ENCODE peak calls at places on chromosomes 4 and X, in eight cellular contexts. One of them, this sample, is unnamed.
A peak's percentile ranks its signal among the peaks of the same experiment; 100 is the strongest.

GRCh38 chr4:75327804-75328512 is 186.2 kb downstream of the RCHY1 start:
- DNase-seq in stimulated activated CD8-positive, alpha-beta memory T cell treated with anti-CD3 and anti-CD28 coated beads, Interleukin-7, amount 100 ng/mL, for 1 hour: no peak
- DNase-seq in stimulated activated CD4-positive, alpha-beta T cell treated with anti-CD3 and anti-CD28 coated beads, Interleukin-15, amount 100 ng/mL, for 1 hour: no peak
- DNase-seq in GM23338: no peak
- DNase-seq in NCI-H187: no peak
- DNase-seq in omental fat pad: no peak
- DNase-seq in memory B cell: no peak
- DNase-seq in GM04504: no peak
- DNase-seq in this sample: no peak

GRCh38 chrX:81489987-81490386 is 288.1 kb downstream of the SH3BGRL start:
- DNase-seq in stimulated activated CD4-positive, alpha-beta T cell treated with anti-CD3 and anti-CD28 coated beads, Interleukin-15, amount 100 ng/mL, for 1 hour: no peak
- DNase-seq in GM04504: no peak
- DNase-seq in memory B cell: no peak
- DNase-seq in GM23338: peak; percentile 3
- DNase-seq in stimulated activated CD8-positive, alpha-beta memory T cell treated with anti-CD3 and anti-CD28 coated beads, Interleukin-7, amount 100 ng/mL, for 1 hour: no peak
- DNase-seq in NCI-H187: no peak
- DNase-seq in omental fat pad: no peak
- DNase-seq in this sample: no peak

GRCh38 chrX:120144178-120144844 is 14.1 kb upstream of the RHOXF2 start:
- DNase-seq in omental fat pad: no peak
- DNase-seq in GM04504: no peak
- DNase-seq in GM23338: peak; percentile 66
- DNase-seq in stimulated activated CD4-positive, alpha-beta T cell treated with anti-CD3 and anti-CD28 coated beads, Interleukin-15, amount 100 ng/mL, for 1 hour: no peak
- DNase-seq in memory B cell: no peak
- DNase-seq in stimulated activated CD8-positive, alpha-beta memory T cell treated with anti-CD3 and anti-CD28 coated beads, Interleukin-7, amount 100 ng/mL, for 1 hour: no peak
- DNase-seq in NCI-H187: no peak
- DNase-seq in this sample: no peak

GRCh38 chr4:174210952-174211490 is 72.4 kb downstream of the FBXO8 start:
- DNase-seq in GM23338: no peak
- DNase-seq in memory B cell: no peak
- DNase-seq in stimulated activated CD4-positive, alpha-beta T cell treated with anti-CD3 and anti-CD28 coated beads, Interleukin-15, amount 100 ng/mL, for 1 hour: no peak
- DNase-seq in GM04504: no peak
- DNase-seq in stimulated activated CD8-positive, alpha-beta memory T cell treated with anti-CD3 and anti-CD28 coated beads, Interleukin-7, amount 100 ng/mL, for 1 hour: no peak
- DNase-seq in NCI-H187: no peak
- DNase-seq in omental fat pad: no peak
- DNase-seq in this sample: no peak

GRCh38 chr4:155819066-155819465 is 47.0 kb downstream of the ASIC5 start:
- DNase-seq in omental fat pad: no peak
- DNase-seq in stimulated activated CD8-positive, alpha-beta memory T cell treated with anti-CD3 and anti-CD28 coated beads, Interleukin-7, amount 100 ng/mL, for 1 hour: no peak
- DNase-seq in GM04504: no peak
- DNase-seq in GM23338: no peak
- DNase-seq in memory B cell: no peak
- DNase-seq in stimulated activated CD4-positive, alpha-beta T cell treated with anti-CD3 and anti-CD28 coated beads, Interleukin-15, amount 100 ng/mL, for 1 hour: no peak
- DNase-seq in NCI-H187: no peak
- DNase-seq in this sample: no peak

GRCh38 chrX:115174548-115174947 is 14.7 kb upstream of the RBMXL3 start:
- DNase-seq in stimulated activated CD4-positive, alpha-beta T cell treated with anti-CD3 and anti-CD28 coated beads, Interleukin-15, amount 100 ng/mL, for 1 hour: no peak
- DNase-seq in omental fat pad: no peak
- DNase-seq in GM04504: no peak
- DNase-seq in stimulated activated CD8-positive, alpha-beta memory T cell treated with anti-CD3 and anti-CD28 coated beads, Interleukin-7, amount 100 ng/mL, for 1 hour: no peak
- DNase-seq in memory B cell: no peak
- DNase-seq in NCI-H187: no peak
- DNase-seq in GM23338: no peak
- DNase-seq in this sample: no peak

GRCh38 chr4:108560624-108561023 is 59.8 kb upstream of the RPL34 start:
- DNase-seq in stimulated activated CD4-positive, alpha-beta T cell treated with anti-CD3 and anti-CD28 coated beads, Interleukin-15, amount 100 ng/mL, for 1 hour: no peak
- DNase-seq in GM23338: no peak
- DNase-seq in NCI-H187: no peak
- DNase-seq in memory B cell: no peak
- DNase-seq in stimulated activated CD8-positive, alpha-beta memory T cell treated with anti-CD3 and anti-CD28 coated beads, Interleukin-7, amount 100 ng/mL, for 1 hour: no peak
- DNase-seq in omental fat pad: no peak
- DNase-seq in GM04504: no peak
- DNase-seq in this sample: no peak

GRCh38 chr4:70297581-70297980 is 37.2 kb upstream of the CABS1 start:
- DNase-seq in stimulated activated CD8-positive, alpha-beta memory T cell treated with anti-CD3 and anti-CD28 coated beads, Interleukin-7, amount 100 ng/mL, for 1 hour: no peak
- DNase-seq in omental fat pad: no peak
- DNase-seq in GM04504: no peak
- DNase-seq in stimulated activated CD4-positive, alpha-beta T cell treated with anti-CD3 and anti-CD28 coated beads, Interleukin-15, amount 100 ng/mL, for 1 hour: no peak
- DNase-seq in GM23338: no peak
- DNase-seq in NCI-H187: no peak
- DNase-seq in memory B cell: no peak
- DNase-seq in this sample: no peak

GRCh38 chrX:77017093-77017492 is 430.1 kb upstream of the FGF16 start:
- DNase-seq in GM04504: no peak
- DNase-seq in stimulated activated CD8-positive, alpha-beta memory T cell treated with anti-CD3 and anti-CD28 coated beads, Interleukin-7, amount 100 ng/mL, for 1 hour: no peak
- DNase-seq in omental fat pad: no peak
- DNase-seq in stimulated activated CD4-positive, alpha-beta T cell treated with anti-CD3 and anti-CD28 coated beads, Interleukin-15, amount 100 ng/mL, for 1 hour: no peak
- DNase-seq in GM23338: no peak
- DNase-seq in memory B cell: no peak
- DNase-seq in NCI-H187: no peak
- DNase-seq in this sample: no peak

GRCh38 chrX:120140293-120140981 is 18.0 kb upstream of the RHOXF2 start:
- DNase-seq in NCI-H187: no peak
- DNase-seq in omental fat pad: no peak
- DNase-seq in stimulated activated CD8-positive, alpha-beta memory T cell treated with anti-CD3 and anti-CD28 coated beads, Interleukin-7, amount 100 ng/mL, for 1 hour: no peak
- DNase-seq in GM04504: no peak
- DNase-seq in memory B cell: no peak
- DNase-seq in GM23338: peak; percentile 82
- DNase-seq in stimulated activated CD4-positive, alpha-beta T cell treated with anti-CD3 and anti-CD28 coated beads, Interleukin-15, amount 100 ng/mL, for 1 hour: no peak
- DNase-seq in this sample: peak; percentile 5

GRCh38 chrX:151694121-151694520 is 1.1 kb upstream of the PRRG3 start:
- DNase-seq in NCI-H187: no peak
- DNase-seq in GM04504: no peak
- DNase-seq in GM23338: no peak
- DNase-seq in stimulated activated CD8-positive, alpha-beta memory T cell treated with anti-CD3 and anti-CD28 coated beads, Interleukin-7, amount 100 ng/mL, for 1 hour: no peak
- DNase-seq in stimulated activated CD4-positive, alpha-beta T cell treated with anti-CD3 and anti-CD28 coated beads, Interleukin-15, amount 100 ng/mL, for 1 hour: no peak
- DNase-seq in omental fat pad: no peak
- DNase-seq in memory B cell: no peak
- DNase-seq in this sample: no peak

GRCh38 chr4:118352843-118353373 is at the start of gene PRSS12:
- DNase-seq in omental fat pad: no peak
- DNase-seq in stimulated activated CD8-positive, alpha-beta memory T cell treated with anti-CD3 and anti-CD28 coated beads, Interleukin-7, amount 100 ng/mL, for 1 hour: no peak
- DNase-seq in NCI-H187: peak; percentile 2
- DNase-seq in GM23338: peak; percentile 95
- DNase-seq in GM04504: no peak
- DNase-seq in stimulated activated CD4-positive, alpha-beta T cell treated with anti-CD3 and anti-CD28 coated beads, Interleukin-15, amount 100 ng/mL, for 1 hour: peak; percentile 31
- DNase-seq in memory B cell: peak; percentile 33
- DNase-seq in this sample: peak; percentile 84

GRCh38 chr4:6767725-6768538 is 14.6 kb upstream of the KIAA0232 start:
- DNase-seq in NCI-H187: no peak
- DNase-seq in memory B cell: no peak
- DNase-seq in GM23338: no peak
- DNase-seq in GM04504: no peak
- DNase-seq in stimulated activated CD8-positive, alpha-beta memory T cell treated with anti-CD3 and anti-CD28 coated beads, Interleukin-7, amount 100 ng/mL, for 1 hour: no peak
- DNase-seq in omental fat pad: no peak
- DNase-seq in stimulated activated CD4-positive, alpha-beta T cell treated with anti-CD3 and anti-CD28 coated beads, Interleukin-15, amount 100 ng/mL, for 1 hour: no peak
- DNase-seq in this sample: no peak

GRCh38 chrX:16785247-16786138 is 773 bp upstream of the TXLNG start:
- DNase-seq in NCI-H187: no peak
- DNase-seq in GM04504: no peak
- DNase-seq in stimulated activated CD8-positive, alpha-beta memory T cell treated with anti-CD3 and anti-CD28 coated beads, Interleukin-7, amount 100 ng/mL, for 1 hour: no peak
- DNase-seq in omental fat pad: no peak
- DNase-seq in GM23338: peak; percentile 6
- DNase-seq in memory B cell: no peak
- DNase-seq in stimulated activated CD4-positive, alpha-beta T cell treated with anti-CD3 and anti-CD28 coated beads, Interleukin-15, amount 100 ng/mL, for 1 hour: no peak
- DNase-seq in this sample: peak; percentile 45

GRCh38 chrX:39874202-39874816 is 223.4 kb downstream of the BCOR start:
- DNase-seq in GM04504: no peak
- DNase-seq in GM23338: no peak
- DNase-seq in memory B cell: no peak
- DNase-seq in omental fat pad: no peak
- DNase-seq in NCI-H187: no peak
- DNase-seq in stimulated activated CD8-positive, alpha-beta memory T cell treated with anti-CD3 and anti-CD28 coated beads, Interleukin-7, amount 100 ng/mL, for 1 hour: no peak
- DNase-seq in stimulated activated CD4-positive, alpha-beta T cell treated with anti-CD3 and anti-CD28 coated beads, Interleukin-15, amount 100 ng/mL, for 1 hour: peak; percentile 18
- DNase-seq in this sample: no peak

GRCh38 chrX:15073313-15073712 is 196.6 kb downstream of the ASB9 start:
- DNase-seq in NCI-H187: no peak
- DNase-seq in stimulated activated CD4-positive, alpha-beta T cell treated with anti-CD3 and anti-CD28 coated beads, Interleukin-15, amount 100 ng/mL, for 1 hour: no peak
- DNase-seq in GM23338: no peak
- DNase-seq in memory B cell: no peak
- DNase-seq in GM04504: no peak
- DNase-seq in stimulated activated CD8-positive, alpha-beta memory T cell treated with anti-CD3 and anti-CD28 coated beads, Interleukin-7, amount 100 ng/mL, for 1 hour: no peak
- DNase-seq in omental fat pad: no peak
- DNase-seq in this sample: no peak

This sample was measured in NCI-H82.